ENCODE peak calls at places on chromosome 14, in eight cellular contexts. Y, G, K, E, D, P, W and F are unnamed samples.
A peak's percentile ranks its signal among the peaks of the same experiment; 100 is the strongest.

GRCh38 chr14:33879684-33880286 is 71.1 kb downstream of the EGLN3 start:
- DNase-seq in P (no peak), D (no peak), G (no peak), E (no peak), Y (no peak), W (no peak), K (no peak), F (no peak)

GRCh38 chr14:76647699-76648298 is 113.5 kb upstream of the VASH1 start:
- DNase-seq in Y (no peak), D (no peak), E (peak; percentile 59), P (no peak), K (peak; percentile 71), G (no peak), W (peak; percentile 58), F (peak; percentile 53)

GRCh38 chr14:92625213-92625612 is 111.6 kb downstream of the RIN3 start:
- DNase-seq in D (no peak), E (peak; percentile 96), K (peak; percentile 64), P (no peak), W (no peak), Y (no peak), G (no peak), F (no peak)

GRCh38 chr14:33475623-33476022 is 475.3 kb downstream of the EGLN3 start:
- DNase-seq in K (no peak), W (peak; percentile 56), E (no peak), G (no peak), P (no peak), Y (no peak), D (no peak), F (peak; percentile 55)

GRCh38 chr14:94571950-94572349 is 9.3 kb upstream of the SERPINA5 start:
- DNase-seq in K (no peak), Y (no peak), P (no peak), W (peak; percentile 24), D (no peak), E (peak; percentile 23), G (no peak), F (peak; percentile 10)

GRCh38 chr14:50954811-50955372 is 10.6 kb upstream of the PYGL start:
- DNase-seq in E (peak; percentile 79), P (no peak), Y (no peak), W (no peak), D (no peak), G (no peak), K (peak; percentile 61), F (no peak)

GRCh38 chr14:95143813-95144620 is 13.3 kb downstream of the DICER1 start:
- DNase-seq in P (no peak), E (peak; percentile 29), G (no peak), K (no peak), D (no peak), W (no peak), Y (no peak), F (no peak)

GRCh38 chr14:45658917-45659299 is 405.9 kb upstream of the MIS18BP1 start:
- DNase-seq in W (no peak), K (no peak), E (no peak), Y (no peak), G (no peak), D (no peak), P (no peak), F (no peak)

GRCh38 chr14:81637639-81638038 is 104.0 kb upstream of the SEL1L start:
- DNase-seq in Y (no peak), E (no peak), K (no peak), P (no peak), W (no peak), G (no peak), D (no peak), F (no peak)

GRCh38 chr14:69670093-69670492 is 58.7 kb downstream of the SUSD6 start:
- DNase-seq in K (no peak), G (no peak), Y (no peak), E (no peak), P (no peak), W (no peak), D (no peak), F (no peak)
- H3K4me1 ChIP-seq in K (peaks cover 24% of the 10 kb centered on the region), G (peaks cover 97% of the 10 kb centered on the region), Y (peaks cover 32% of the 10 kb centered on the region), E (peaks cover 17% of the 10 kb centered on the region), P (peaks cover 76% of the 10 kb centered on the region), W (peaks cover 32% of the 10 kb centered on the region), D (peaks cover 75% of the 10 kb centered on the region), F (peaks cover 28% of the 10 kb centered on the region)

GRCh38 chr14:21476925-21477681 is at the start of the genes RAB2B and TOX4:
- DNase-seq in W (peak; percentile 98), G (peak; percentile 97), D (peak; percentile 98), K (peak; percentile 91), P (peak; percentile 96), Y (peak; percentile 94), E (peak; percentile 99), F (peak; percentile 99)
- TF ChIP-seq POLR2A in W (peak; percentile 79), G (no peak), D (peak; percentile 85), K (peak; percentile 65), P (peak; percentile 85), Y (peak; percentile 80), E (peak; percentile 95), F (no peak)

GRCh38 chr14:54672181-54672580 is 105.3 kb downstream of the SAMD4A start:
- DNase-seq in E (no peak), G (no peak), Y (no peak), W (no peak), P (no peak), K (no peak), D (no peak), F (no peak)

GRCh38 chr14:54673193-54674121 is 106.5 kb downstream of the SAMD4A start:
- DNase-seq in D (peak; percentile 87), K (no peak), P (no peak), E (peak; percentile 66), W (no peak), Y (no peak), G (no peak), F (no peak)

GRCh38 chr14:54672688-54673087 is 105.8 kb downstream of the SAMD4A start:
- DNase-seq in K (no peak), G (no peak), D (no peak), E (no peak), Y (no peak), W (no peak), P (no peak), F (no peak)

GRCh38 chr14:54675236-54676125 is 108.6 kb downstream of the SAMD4A start:
- DNase-seq in D (no peak), W (no peak), E (no peak), G (no peak), P (no peak), Y (no peak), K (no peak), F (no peak)

GRCh38 chr14:54674342-54674741 is 107.4 kb downstream of the SAMD4A start:
- DNase-seq in W (no peak), G (no peak), Y (no peak), E (no peak), P (no peak), D (no peak), K (no peak), F (no peak)
- H3K4me1 ChIP-seq in W (no peaks in the 10 kb centered on the region), G (peaks cover 88% of the 10 kb centered on the region), Y (peaks cover 3% of the 10 kb centered on the region), E (peaks cover 27% of the 10 kb centered on the region), P (peaks cover 53% of the 10 kb centered on the region), D (peaks cover 90% of the 10 kb centered on the region), K (peaks cover 42% of the 10 kb centered on the region), F (peaks cover 29% of the 10 kb centered on the region)

DNA sequence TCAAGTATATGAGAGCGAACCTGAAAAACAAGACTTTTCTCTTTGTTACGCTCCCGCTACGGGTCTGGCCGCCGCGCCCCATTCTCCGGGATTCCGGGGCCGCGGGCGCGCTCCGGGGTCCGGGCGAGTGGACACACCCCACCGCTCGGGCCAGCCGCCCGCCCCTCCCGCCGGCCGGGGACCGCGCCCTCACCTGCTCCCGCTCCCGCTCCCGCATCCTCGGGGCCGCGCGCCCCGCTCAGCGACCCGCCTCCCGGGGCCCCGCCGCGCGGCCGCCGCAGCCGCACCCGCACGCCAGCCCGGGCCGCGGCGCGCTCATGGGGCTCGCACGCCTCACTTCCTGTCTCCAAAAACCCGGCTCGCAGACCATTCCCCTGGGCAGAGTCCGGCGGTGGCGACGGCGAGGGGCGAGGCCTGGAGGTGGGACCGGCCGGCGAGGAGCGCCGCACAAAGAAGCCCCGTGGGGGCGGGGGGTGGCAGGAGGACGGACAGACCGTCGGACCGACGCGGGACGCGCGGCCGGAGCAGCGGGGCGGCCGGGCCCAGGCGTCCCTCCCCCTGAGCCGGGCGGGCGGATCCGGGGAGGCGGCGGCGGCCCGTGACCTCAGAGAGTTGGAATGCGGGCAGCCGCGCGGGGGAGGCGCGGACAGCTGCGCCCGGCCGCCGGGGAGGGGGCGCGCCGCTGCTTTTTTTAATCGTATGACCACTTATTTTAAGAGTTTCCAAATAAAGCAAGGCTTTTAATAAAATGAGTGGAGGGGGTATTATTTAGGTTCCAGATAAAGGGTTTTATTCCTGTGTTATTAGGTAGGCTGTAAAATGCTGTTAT is at the start of gene PTPN21:
- DNase-seq in K (peak; percentile 62), D (peak; percentile 88), G (peak; percentile 86), Y (peak; percentile 85), W (peak; percentile 77), E (peak; percentile 64), P (peak; percentile 85), F (peak; percentile 86)
- TF ChIP-seq POLR2A in K (peak; percentile 36), D (no peak), G (no peak), Y (peak; percentile 71), W (peak; percentile 58), E (peak; percentile 73), P (peak; percentile 40), F (no peak)

GRCh38 chr14:52029881-52030280 is 39.0 kb downstream of the NID2 start:
- DNase-seq in E (no peak), Y (no peak), W (no peak), P (no peak), D (no peak), K (no peak), G (no peak), F (no peak)
- H3K4me1 ChIP-seq in E (peaks cover 30% of the 10 kb centered on the region), Y (peaks cover 15% of the 10 kb centered on the region), W (no peaks in the 10 kb centered on the region), P (no peaks in the 10 kb centered on the region), D (peaks cover 8% of the 10 kb centered on the region), K (peaks cover 9% of the 10 kb centered on the region), G (peaks cover 63% of the 10 kb centered on the region), F (peaks cover 4% of the 10 kb centered on the region)

DNA sequence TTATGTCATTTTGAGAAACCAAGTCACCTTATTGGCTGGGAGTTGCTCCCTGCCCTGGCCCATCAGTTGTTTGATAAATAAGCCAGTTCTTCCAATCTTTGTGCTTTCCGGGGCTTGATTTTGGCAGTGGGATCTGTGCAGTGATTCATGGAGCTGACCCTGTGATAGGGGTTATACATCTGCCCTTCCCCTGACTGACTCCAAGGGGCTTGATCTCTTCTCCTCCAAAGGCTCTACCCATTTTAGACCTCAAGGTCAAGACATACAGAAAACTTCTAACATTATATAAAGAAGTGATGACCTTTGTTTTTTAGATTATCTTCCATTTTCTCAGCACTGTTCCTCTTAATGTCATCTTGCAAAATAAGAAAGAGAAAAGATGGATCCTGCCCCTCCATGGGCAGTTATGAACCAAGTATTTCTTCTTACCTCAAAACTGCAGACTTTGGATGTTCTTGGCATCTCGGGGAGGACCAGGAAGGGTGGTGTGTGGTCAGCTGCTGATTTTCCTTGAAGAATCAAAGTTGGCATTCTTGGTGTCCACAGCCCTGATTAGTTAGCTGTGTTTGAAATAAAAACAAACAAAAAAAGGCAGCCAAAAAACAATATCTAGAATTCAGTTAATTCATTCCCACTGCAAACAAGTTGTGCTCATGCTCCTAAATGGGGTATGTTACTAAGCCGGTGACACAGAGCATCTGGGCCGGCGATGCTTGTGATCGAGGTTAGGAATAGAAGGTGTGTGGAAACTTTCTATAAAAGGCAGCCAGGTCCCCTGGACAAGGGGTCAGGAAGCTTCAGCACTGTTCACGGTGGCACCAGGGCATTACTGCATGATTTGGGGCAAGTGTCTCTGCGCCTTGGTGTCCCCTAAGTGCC is 120.2 kb downstream of the SAMD4A start:
- DNase-seq in G (peak; percentile 50), Y (no peak), D (no peak), W (no peak), E (no peak), P (no peak), K (no peak), F (no peak)
- TF ChIP-seq POLR2A in G (no peak), Y (no peak), D (no peak), W (no peak), E (no peak), P (no peak), K (no peak), F (no peak)

GRCh38 chr14:102778616-102779351 is 1.5 kb downstream of the TRAF3 start:
- DNase-seq in P (no peak), G (no peak), K (no peak), D (no peak), W (no peak), E (peak; percentile 19), Y (no peak), F (no peak)
- H3K4me1 ChIP-seq in P (peaks cover 22% of the 10 kb centered on the region), G (peaks cover 10% of the 10 kb centered on the region), K (peaks cover 33% of the 10 kb centered on the region), D (peaks cover 6% of the 10 kb centered on the region), W (peaks cover 13% of the 10 kb centered on the region), E (peaks cover 18% of the 10 kb centered on the region), Y (no peaks in the 10 kb centered on the region), F (peaks cover 18% of the 10 kb centered on the region)